ENCODE peak calls at places on chromosomes 2 and 18, in eight cellular contexts. X is EL; M is ovary; W is right lobe of liver; V is endothelial cell; G is germinal center; L is OCI-LY7; R is CD4-positive, alpha-beta T cell. B is an unnamed sample.

GRCh38 chr2:128208023-128208422 is 110.6 kb downstream of the HS6ST1 start:
- DNase-seq in W (no peak), G (no peak), V (no peak), M (no peak), X (no peak), L (no peak), R (no peak), B (no peak)

GRCh38 chr2:60818272-60818671 is 62.2 kb downstream of the PAPOLG start:
- DNase-seq in X (peak; percentile 10), M (no peak), V (no peak), G (peak; percentile 23), L (peak; percentile 59), R (no peak), W (no peak), B (no peak)

GRCh38 chr18:23712445-23712844 is 23.2 kb downstream of the LAMA3 start:
- DNase-seq in W (no peak), G (no peak), M (no peak), X (no peak), L (no peak), V (no peak), R (no peak), B (peak; percentile 92)

GRCh38 chr2:133194068-133194655 is 374.1 kb downstream of the NCKAP5 start:
- DNase-seq in R (no peak), G (no peak), L (no peak), W (no peak), M (no peak), V (no peak), X (no peak), B (no peak)

GRCh38 chr2:234476766-234477165 is 20.1 kb downstream of the ARL4C start:
- DNase-seq in G (no peak), W (no peak), R (no peak), X (no peak), V (no peak), M (no peak), L (no peak), B (no peak)

GRCh38 chr2:25286025-25286400 is 55.7 kb downstream of the DNMT3A start:
- DNase-seq in X (peak; percentile 26), L (peak; percentile 75), W (no peak), V (no peak), R (peak; percentile 74), M (no peak), G (peak; percentile 59), B (peak; percentile 73)

GRCh38 chr2:201350879-201351278 is 6.3 kb downstream of the FLACC1 start:
- DNase-seq in R (no peak), M (no peak), X (no peak), V (no peak), L (no peak), W (no peak), G (no peak), B (no peak)

GRCh38 chr2:238901461-238902057 is 53.7 kb downstream of the TWIST2 start:
- DNase-seq in R (no peak), X (no peak), M (no peak), W (no peak), G (no peak), V (no peak), L (no peak), B (no peak)

GRCh38 chr2:39411186-39411944 is 25.7 kb downstream of the MAP4K3 start:
- DNase-seq in W (no peak), M (no peak), R (no peak), L (no peak), G (no peak), V (no peak), X (peak; percentile 93), B (no peak)

GRCh38 chr2:152715854-152716428 is 1.3 kb downstream of the PRPF40A start:
- DNase-seq in R (no peak), L (peak; percentile 66), M (no peak), W (no peak), X (peak; percentile 47), G (peak; percentile 7), V (peak; percentile 58), B (peak; percentile 63)

GRCh38 chr2:8355046-8355445 is 326.8 kb upstream of the ID2 start:
- DNase-seq in R (no peak), V (no peak), X (no peak), L (no peak), W (no peak), M (no peak), G (no peak), B (no peak)